ENCODE peak calls at places on chromosome 16, in nine cellular contexts. T is PC-9; M is activated CD8-positive, alpha-beta T cell treated with anti-CD3 and anti-CD28 coated beads for 36 hours; Y is uterus; J is AG09319; K is thoracic aorta; C is Peyer's patch; L is left lung; E is lower leg skin. G is an unnamed sample.

GRCh38 chr16:67277294-67277998 is 1.9 kb upstream of the PLEKHG4 start:
- DNase-seq in T (peak), M (peak), Y (peak), J (peak), K (peak), C (no peak), L (peak), E (peak), G (peak)

GRCh38 chr16:85354623-85355514 is 242.6 kb upstream of the CIBAR2 start:
- DNase-seq in T (peak), M (no peak), Y (no peak), J (no peak), K (no peak), C (no peak), L (no peak), E (no peak), G (peak)

GRCh38 chr16:12435730-12436129 is 368.0 kb downstream of the CPPED1 start:
- DNase-seq in T (no peak), M (no peak), Y (no peak), J (no peak), K (no peak), C (no peak), L (no peak), E (no peak), G (no peak)

GRCh38 chr16:73329363-73330306 is 281.7 kb upstream of the ZFHX3 start:
- DNase-seq in T (no peak), M (no peak), Y (no peak), J (no peak), K (no peak), C (peak), L (no peak), E (no peak), G (no peak)

GRCh38 chr16:70725912-70726828 is 40.3 kb upstream of the MTSS2 start:
- DNase-seq in T (no peak), M (no peak), Y (peak), J (no peak), K (no peak), C (no peak), L (no peak), E (no peak), G (no peak)

GRCh38 chr16:66462912-66463311 is 35.8 kb downstream of the BEAN1 start:
- DNase-seq in T (no peak), M (no peak), Y (no peak), J (no peak), K (no peak), C (no peak), L (no peak), E (no peak), G (no peak)

GRCh38 chr16:22388101-22388644 is 13.8 kb upstream of the CDR2 start:
- DNase-seq in T (no peak), M (no peak), Y (no peak), J (no peak), K (no peak), C (no peak), L (no peak), E (no peak), G (no peak)

GRCh38 chr16:685967-686366 is 1.8 kb upstream of the JMJD8 start:
- DNase-seq in T (peak), M (no peak), Y (no peak), J (no peak), K (no peak), C (peak), L (peak), E (no peak), G (peak)

GRCh38 chr16:31083556-31083955 is 5.2 kb downstream of the PRSS53 start:
- DNase-seq in T (no peak), M (no peak), Y (no peak), J (no peak), K (no peak), C (no peak), L (no peak), E (no peak), G (no peak)

GRCh38 chr16:27169511-27170071 is 33.7 kb upstream of the KDM8 start:
- DNase-seq in T (peak), M (peak), Y (no peak), J (no peak), K (no peak), C (peak), L (peak), E (peak), G (peak)

GRCh38 chr16:85608887-85609286 is 4.2 kb upstream of the GSE1 start:
- DNase-seq in T (no peak), M (no peak), Y (no peak), J (no peak), K (no peak), C (no peak), L (no peak), E (no peak), G (no peak)

GRCh38 chr16:66131156-66131807 is 235.2 kb upstream of the CDH5 start:
- DNase-seq in T (no peak), M (no peak), Y (no peak), J (no peak), K (no peak), C (no peak), L (no peak), E (no peak), G (peak)

GRCh38 chr16:397736-398332 is 835 bp downstream of the NME4 start:
- DNase-seq in T (no peak), M (peak), Y (peak), J (peak), K (no peak), C (peak), L (peak), E (no peak), G (peak)

GRCh38 chr16:3087836-3088235 is 11.3 kb downstream of the ZSCAN10 start:
- DNase-seq in T (no peak), M (no peak), Y (no peak), J (no peak), K (no peak), C (no peak), L (no peak), E (no peak), G (no peak)

GRCh38 chr16:72443809-72444208 is 271.9 kb upstream of the PMFBP1 start:
- DNase-seq in T (no peak), M (no peak), Y (no peak), J (no peak), K (no peak), C (no peak), L (no peak), E (no peak), G (no peak)

GRCh38 chr16:89104930-89105571 is 11.4 kb downstream of the ACSF3 start:
- DNase-seq in T (no peak), M (peak), Y (no peak), J (no peak), K (no peak), C (peak), L (no peak), E (no peak), G (no peak)

GRCh38 chr16:31242197-31242596 is 17.6 kb upstream of the ITGAM start:
- DNase-seq in T (no peak), M (no peak), Y (no peak), J (no peak), K (no peak), C (no peak), L (no peak), E (peak), G (peak)

GRCh38 chr16:3021449-3022207 is 1.5 kb downstream of the TNFRSF12A start:
- DNase-seq in T (peak), M (peak), Y (peak), J (no peak), K (peak), C (peak), L (peak), E (peak), G (peak)

GRCh38 chr16:85220125-85220839 is 108.0 kb upstream of the CIBAR2 start:
- DNase-seq in T (no peak), M (no peak), Y (peak), J (peak), K (no peak), C (peak), L (peak), E (no peak), G (peak)

GRCh38 chr16:64627781-64628180 is 494.1 kb downstream of the CDH11 start:
- DNase-seq in T (no peak), M (no peak), Y (no peak), J (no peak), K (no peak), C (no peak), L (no peak), E (no peak), G (no peak)

GRCh38 chr16:25027281-25027680 is 12.1 kb upstream of the ARHGAP17 start:
- DNase-seq in T (no peak), M (no peak), Y (no peak), J (no peak), K (no peak), C (no peak), L (no peak), E (no peak), G (no peak)

GRCh38 chr16:22335668-22336246 is 38.5 kb downstream of the POLR3E start:
- DNase-seq in T (no peak), M (no peak), Y (no peak), J (no peak), K (no peak), C (no peak), L (no peak), E (no peak), G (no peak)

GRCh38 chr16:22632621-22633020 is 121.9 kb downstream of the NPIPB5 start:
- DNase-seq in T (no peak), M (no peak), Y (no peak), J (no peak), K (no peak), C (no peak), L (no peak), E (no peak), G (no peak)

GRCh38 chr16:600781-601180 is 10.9 kb downstream of the RAB40C start:
- DNase-seq in T (no peak), M (no peak), Y (no peak), J (no peak), K (no peak), C (no peak), L (no peak), E (no peak), G (no peak)

GRCh38 chr16:49019826-49020401 is 261.7 kb downstream of the CBLN1 start:
- DNase-seq in T (no peak), M (no peak), Y (no peak), J (no peak), K (no peak), C (no peak), L (no peak), E (no peak), G (no peak)

GRCh38 chr16:79334127-79334526 is 266.4 kb downstream of the MAF start:
- DNase-seq in T (no peak), M (peak), Y (no peak), J (no peak), K (no peak), C (peak), L (no peak), E (no peak), G (no peak)
- TF ChIP-seq CTCF in T (peak), M (peak), Y (no peak), J (no peak), K (no peak), C (no peak), L (peak), E (no peak), G (no peak)

GRCh38 chr16:6573577-6573976 is 759.1 kb upstream of the RBFOX1 start:
- DNase-seq in T (peak), M (no peak), Y (no peak), J (no peak), K (no peak), C (peak), L (no peak), E (no peak), G (no peak)
- TF ChIP-seq CTCF in T (no peak), M (no peak), Y (no peak), J (no peak), K (no peak), C (peak), L (no peak), E (no peak), G (no peak)

GRCh38 chr16:4349332-4349731 is 1.8 kb downstream of the PAM16 start:
- DNase-seq in T (no peak), M (no peak), Y (no peak), J (no peak), K (no peak), C (no peak), L (no peak), E (no peak), G (no peak)

GRCh38 chr16:4350365-4350786 is 745 bp downstream of the PAM16 start:
- DNase-seq in T (no peak), M (no peak), Y (no peak), J (no peak), K (no peak), C (no peak), L (no peak), E (no peak), G (no peak)

GRCh38 chr16:4351880-4352279 is 759 bp upstream of the PAM16 start:
- DNase-seq in T (no peak), M (peak), Y (no peak), J (no peak), K (no peak), C (no peak), L (no peak), E (no peak), G (peak)

GRCh38 chr16:4352843-4353242 is 1.7 kb upstream of the PAM16 start:
- DNase-seq in T (no peak), M (no peak), Y (no peak), J (no peak), K (no peak), C (no peak), L (no peak), E (no peak), G (no peak)

DNA sequence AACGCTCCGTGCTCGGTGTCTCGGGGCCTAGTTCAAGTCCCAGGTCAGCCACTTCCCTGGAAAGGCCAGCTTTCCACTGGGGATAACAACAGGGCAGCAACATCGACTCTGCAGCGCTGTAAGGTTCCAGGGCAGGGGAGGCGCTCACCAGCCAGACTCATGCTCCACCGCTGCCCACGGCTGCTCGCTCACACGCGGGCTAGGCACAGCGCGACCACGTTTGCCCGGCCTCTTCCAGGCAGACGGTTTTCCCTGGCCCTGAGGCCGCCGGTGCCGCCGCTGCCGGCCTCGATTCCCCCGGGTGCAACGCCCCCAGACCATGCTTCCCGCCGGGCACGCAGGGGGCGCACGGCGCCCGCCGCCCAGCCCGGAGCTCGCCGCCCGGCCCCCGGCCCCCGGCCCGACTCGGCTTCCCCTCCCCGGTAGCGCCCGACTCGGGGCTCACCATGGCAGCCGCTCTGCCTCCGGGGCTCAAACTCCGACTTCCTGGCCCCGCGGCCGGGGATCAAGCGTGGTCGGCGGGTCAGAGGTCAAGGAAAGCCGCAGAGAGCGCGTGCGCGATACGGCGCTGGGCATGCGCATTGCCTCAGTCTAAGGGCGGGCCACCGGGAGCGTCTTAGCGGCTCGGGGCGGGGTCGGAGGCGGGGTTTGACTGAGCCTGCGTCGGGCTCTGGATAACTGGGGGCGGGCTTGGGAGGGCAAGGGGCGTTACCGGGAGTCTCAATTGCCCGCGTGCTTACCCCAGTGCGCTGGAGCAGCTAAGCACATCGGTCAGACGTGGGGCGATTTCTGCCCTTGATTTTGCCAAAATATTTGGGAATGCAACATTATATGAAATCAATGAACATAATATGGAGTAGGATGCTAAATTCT is at the start of gene PAM16:
- DNase-seq in T (peak), M (peak), Y (peak), J (peak), K (peak), C (peak), L (peak), E (peak), G (peak)
- TF ChIP-seq CTCF in T (no peak), M (no peak), Y (peak), J (no peak), K (no peak), C (no peak), L (no peak), E (no peak), G (peak)

DNA sequence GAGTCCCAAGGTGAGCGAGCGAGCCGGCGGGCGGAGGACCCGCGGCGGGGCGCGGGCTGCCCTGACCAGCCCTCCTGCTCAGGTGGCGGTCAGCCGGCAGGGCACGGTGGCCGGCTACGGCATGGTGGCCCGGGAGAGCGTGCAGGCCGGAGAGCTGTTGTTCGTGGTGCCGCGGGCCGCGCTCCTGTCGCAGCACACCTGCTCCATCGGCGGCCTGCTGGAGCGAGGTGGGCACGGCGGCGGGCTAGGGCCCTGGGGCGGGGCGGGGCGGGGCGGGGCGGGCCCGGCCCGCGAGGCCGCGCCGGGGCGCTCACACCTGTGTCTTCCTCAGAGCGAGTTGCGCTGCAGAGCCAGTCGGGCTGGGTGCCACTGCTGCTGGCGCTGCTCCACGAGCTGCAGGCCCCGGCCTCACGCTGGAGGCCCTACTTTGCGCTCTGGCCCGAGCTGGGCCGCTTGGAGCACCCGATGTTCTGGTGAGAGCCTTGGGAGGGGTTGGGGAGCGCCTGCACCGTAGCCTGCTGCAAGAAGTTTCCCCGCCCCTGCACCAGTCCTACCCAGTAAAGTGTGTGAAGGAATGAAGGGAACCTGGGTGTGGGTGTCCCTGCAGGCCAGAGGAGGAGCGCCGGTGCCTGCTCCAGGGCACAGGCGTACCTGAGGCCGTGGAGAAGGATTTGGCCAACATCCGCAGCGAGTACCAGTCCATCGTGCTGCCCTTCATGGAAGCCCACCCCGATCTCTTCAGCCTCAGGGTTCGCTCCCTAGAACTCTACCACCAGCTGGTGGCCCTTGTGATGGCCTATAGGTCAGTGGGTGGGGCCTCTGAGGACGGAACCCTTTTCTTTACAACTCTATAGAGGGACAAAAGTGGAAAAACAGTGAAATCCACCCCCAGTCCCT is 802 bp downstream of the SETD6 start:
- DNase-seq in T (peak), M (peak), Y (no peak), J (no peak), K (no peak), C (peak), L (peak), E (no peak), G (no peak)
- TF ChIP-seq CTCF in T (no peak), M (no peak), Y (no peak), J (no peak), K (no peak), C (no peak), L (peak), E (no peak), G (no peak)

GRCh38 chr16:1781758-1782407 is 488 bp downstream of the SPSB3 start:
- DNase-seq in T (peak), M (peak), Y (peak), J (no peak), K (no peak), C (no peak), L (peak), E (no peak), G (no peak)
- TF ChIP-seq CTCF in T (no peak), M (peak), Y (no peak), J (no peak), K (peak), C (peak), L (no peak), E (no peak), G (peak)

DNA sequence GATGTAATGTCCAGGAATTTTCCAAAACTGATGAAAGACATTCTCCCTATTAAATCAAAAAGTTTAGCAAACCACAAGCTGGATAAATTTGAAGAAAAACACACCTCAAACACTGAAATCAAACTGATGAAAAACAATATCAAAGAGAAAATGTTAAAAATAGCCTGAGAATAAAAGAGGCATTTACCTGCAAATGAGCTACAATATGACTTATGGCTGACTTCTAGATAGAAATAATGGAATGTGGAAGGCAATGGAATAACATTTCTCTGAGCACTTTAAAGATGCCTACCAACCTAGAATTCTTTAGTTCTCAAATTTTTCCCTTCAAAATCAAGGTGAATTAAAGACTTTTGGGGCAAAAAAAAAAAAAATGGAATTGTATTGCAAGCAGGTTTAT is 52.4 kb upstream of the HSBP1 start:
- DNase-seq in T (no peak), M (no peak), Y (no peak), J (no peak), K (no peak), C (no peak), L (no peak), E (no peak), G (no peak)
- TF ChIP-seq CTCF in T (no peak), M (no peak), Y (no peak), J (no peak), K (no peak), C (no peak), L (no peak), E (no peak), G (no peak)

DNA sequence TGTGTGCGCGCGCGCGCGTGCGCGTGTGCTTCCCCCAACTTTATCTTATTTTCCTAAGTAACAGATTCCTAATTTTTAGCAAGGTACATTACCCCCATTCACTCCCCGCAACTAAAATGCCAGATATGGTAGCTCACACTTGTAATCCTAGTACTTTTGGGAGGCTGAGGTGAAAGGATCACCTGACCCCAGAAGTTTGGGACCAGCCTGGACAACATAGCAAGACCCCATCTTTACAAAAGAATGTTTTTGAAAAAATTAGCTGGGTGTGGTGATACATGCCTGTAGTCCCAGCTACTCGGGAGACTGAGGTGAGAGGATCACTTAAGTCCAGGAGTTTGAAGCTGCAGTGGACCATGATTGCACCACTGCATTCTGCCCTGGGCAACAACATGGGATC is 5.1 kb downstream of the BRD7 start:
- DNase-seq in T (no peak), M (no peak), Y (no peak), J (no peak), K (no peak), C (no peak), L (no peak), E (no peak), G (no peak)
- TF ChIP-seq CTCF in T (no peak), M (no peak), Y (no peak), J (no peak), K (no peak), C (no peak), L (no peak), E (no peak), G (no peak)

DNA sequence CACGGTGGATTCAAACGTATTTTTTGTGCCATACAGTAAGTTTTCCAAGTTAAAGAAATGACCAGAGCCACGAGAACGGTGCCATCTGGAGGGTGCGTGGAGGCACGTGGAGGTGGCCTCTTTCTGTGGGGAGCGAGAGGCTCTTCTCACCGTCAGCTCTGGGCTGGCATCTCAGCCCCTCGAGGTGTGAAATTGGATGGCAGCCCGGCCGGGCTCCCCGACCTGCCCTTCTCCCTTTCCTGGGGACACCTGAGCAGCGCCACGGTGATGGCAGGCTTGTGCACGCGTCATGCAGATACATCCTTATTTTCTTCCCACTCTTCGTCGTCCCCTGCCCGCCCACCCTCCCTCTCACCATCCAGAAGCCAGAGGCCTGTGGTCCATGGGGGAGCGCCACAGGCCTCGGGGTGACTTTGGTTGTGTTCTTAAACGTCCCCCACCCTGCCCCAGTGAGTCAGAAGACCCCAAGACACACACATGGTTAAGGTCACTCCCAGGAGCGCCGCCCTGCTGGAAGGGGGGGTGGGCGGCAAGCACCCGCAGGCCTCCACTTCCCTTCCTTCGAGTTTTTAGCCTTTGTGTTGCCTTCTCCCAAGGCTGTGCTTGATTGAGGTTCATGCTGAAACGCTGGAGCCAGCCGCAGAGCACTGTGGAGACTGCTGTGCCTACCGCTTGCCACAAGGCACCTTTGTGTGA is 109.4 kb downstream of the BANP start:
- DNase-seq in T (no peak), M (no peak), Y (no peak), J (no peak), K (no peak), C (no peak), L (no peak), E (no peak), G (no peak)
- TF ChIP-seq CTCF in T (no peak), M (no peak), Y (no peak), J (no peak), K (no peak), C (no peak), L (no peak), E (no peak), G (peak)

G was measured in HFFc6.